ENCODE peak calls at places on chromosome 17, in four cellular contexts. Q is A549, K is GM23338, L is HL-60. S is an unnamed sample.

GRCh38 chr17:57649731-57650484 is 95.2 kb downstream of the CCDC182 start:
- DNase-seq in Q (peak), K (peak), L (no peak), S (no peak)

GRCh38 chr17:64694207-64694606 is 32.1 kb upstream of the SMURF2 start:
- DNase-seq in Q (peak), L (no peak), K (no peak), S (no peak)

GRCh38 chr17:66372182-66372581 is 69.8 kb downstream of the PRKCA start:
- DNase-seq in K (no peak), Q (no peak), L (no peak), S (no peak)

GRCh38 chr17:45783593-45784292 is 377 bp upstream of the CRHR1 start:
- DNase-seq in Q (peak), L (no peak), K (peak), S (no peak)

GRCh38 chr17:7222972-7223292 is 3.2 kb downstream of the ACADVL start:
- DNase-seq in K (no peak), Q (no peak), L (no peak), S (no peak)

GRCh38 chr17:16926061-16926511 is 45.8 kb downstream of the TNFRSF13B start:
- DNase-seq in L (no peak), Q (no peak), K (no peak), S (no peak)

GRCh38 chr17:65283704-65284103 is 146.5 kb downstream of the RGS9 start:
- DNase-seq in K (no peak), Q (no peak), L (no peak), S (no peak)

GRCh38 chr17:83152221-83152744 is 72.9 kb downstream of the METRNL start:
- DNase-seq in L (no peak), K (no peak), Q (no peak), S (no peak)

GRCh38 chr17:51322390-51323029 is 62.2 kb downstream of the UTP18 start:
- DNase-seq in L (no peak), Q (peak), K (peak), S (peak)

GRCh38 chr17:35731239-35731931 is at the start of gene RASL10B:
- DNase-seq in L (peak), Q (no peak), K (peak), S (no peak)

GRCh38 chr17:44844390-44844830 is 3.3 kb upstream of the HIGD1B start:
- DNase-seq in Q (no peak), K (peak), L (no peak), S (no peak)

GRCh38 chr17:61669522-61669921 is 78.5 kb upstream of the NACA2 start:
- DNase-seq in Q (no peak), K (no peak), L (no peak), S (no peak)

GRCh38 chr17:57892820-57893595 is 43.2 kb upstream of the MRPS23 start:
- DNase-seq in L (peak), K (peak), Q (peak), S (no peak)

GRCh38 chr17:56867948-56868376 is 34.0 kb downstream of the DGKE start:
- DNase-seq in K (no peak), L (no peak), Q (no peak), S (no peak)

GRCh38 chr17:6455321-6455705 is 11.1 kb downstream of the PIMREG start:
- DNase-seq in Q (no peak), K (peak), L (no peak), S (no peak)

GRCh38 chr17:10550014-10550413 is 556 bp upstream of the MYH2 start:
- DNase-seq in Q (no peak), K (peak), L (no peak), S (no peak)

GRCh38 chr17:33118391-33118790 is 126.7 kb downstream of the SPACA3 start:
- DNase-seq in K (no peak), Q (no peak), L (no peak), S (no peak)

GRCh38 chr17:72527819-72528218 is 407.0 kb downstream of the SOX9 start:
- DNase-seq in K (no peak), Q (no peak), L (no peak), S (no peak)

GRCh38 chr17:1716912-1717695 is 6.9 kb upstream of the TLCD2 start:
- DNase-seq in L (peak), Q (peak), K (peak), S (peak)

GRCh38 chr17:36850794-36851193 is 86.5 kb upstream of the LHX1 start:
- DNase-seq in L (no peak), K (no peak), Q (peak), S (peak)

GRCh38 chr17:4573682-4574081 is 10.6 kb upstream of the SMTNL2 start:
- DNase-seq in L (no peak), Q (peak), K (no peak), S (no peak)

GRCh38 chr17:15406081-15406480 is 61.3 kb downstream of the CDRT4 start:
- DNase-seq in K (no peak), L (no peak), Q (no peak), S (no peak)

GRCh38 chr17:28008526-28008925 is 34.0 kb upstream of the NLK start:
- DNase-seq in K (peak), L (peak), Q (peak), S (no peak)

GRCh38 chr17:61460796-61461585 is 8.8 kb downstream of the TBX4 start:
- DNase-seq in Q (no peak), K (no peak), L (no peak), S (no peak)

GRCh38 chr17:50593321-50593720 is 32.8 kb downstream of the CACNA1G start:
- DNase-seq in L (no peak), K (peak), Q (no peak), S (no peak)

GRCh38 chr17:28986714-28987367 is 19.0 kb downstream of the SEZ6 start:
- DNase-seq in K (no peak), L (no peak), Q (no peak), S (no peak)

GRCh38 chr17:66468241-66469087 is 166.1 kb downstream of the PRKCA start:
- DNase-seq in Q (no peak), K (peak), L (peak), S (no peak)

GRCh38 chr17:36739208-36739607 is 137.8 kb downstream of the MRM1 start:
- DNase-seq in L (no peak), K (no peak), Q (no peak), S (no peak)

GRCh38 chr17:37392024-37392590 is 14.5 kb downstream of the ACACA start:
- DNase-seq in K (no peak), L (no peak), Q (no peak), S (no peak)

GRCh38 chr17:57622886-57623433 is 122.1 kb downstream of the CCDC182 start:
- DNase-seq in L (no peak), K (no peak), Q (peak), S (no peak)

GRCh38 chr17:1963250-1963649 is 61.9 kb downstream of the RTN4RL1 start:
- DNase-seq in L (no peak), K (no peak), Q (no peak), S (no peak)

GRCh38 chr17:77141846-77142449 is 1.2 kb downstream of the SEC14L1 start:
- DNase-seq in L (no peak), Q (no peak), K (no peak), S (no peak)

GRCh38 chr17:42062673-42063072 is 12.3 kb upstream of the C17orf113 start:
- DNase-seq in K (no peak), L (no peak), Q (no peak), S (no peak)

GRCh38 chr17:42288985-42289862 is 926 bp downstream of the STAT5A start:
- DNase-seq in K (peak), L (no peak), Q (no peak), S (no peak)

GRCh38 chr17:49390548-49391324 is 23.9 kb downstream of the PHB1 start:
- DNase-seq in K (no peak), Q (no peak), L (peak), S (no peak)

GRCh38 chr17:63675607-63676539 is 24.1 kb downstream of the LIMD2 start:
- DNase-seq in L (no peak), Q (no peak), K (peak), S (no peak)
- TF ChIP-seq REST in L (no peak), Q (no peak), K (no peak), S (no peak)

DNA sequence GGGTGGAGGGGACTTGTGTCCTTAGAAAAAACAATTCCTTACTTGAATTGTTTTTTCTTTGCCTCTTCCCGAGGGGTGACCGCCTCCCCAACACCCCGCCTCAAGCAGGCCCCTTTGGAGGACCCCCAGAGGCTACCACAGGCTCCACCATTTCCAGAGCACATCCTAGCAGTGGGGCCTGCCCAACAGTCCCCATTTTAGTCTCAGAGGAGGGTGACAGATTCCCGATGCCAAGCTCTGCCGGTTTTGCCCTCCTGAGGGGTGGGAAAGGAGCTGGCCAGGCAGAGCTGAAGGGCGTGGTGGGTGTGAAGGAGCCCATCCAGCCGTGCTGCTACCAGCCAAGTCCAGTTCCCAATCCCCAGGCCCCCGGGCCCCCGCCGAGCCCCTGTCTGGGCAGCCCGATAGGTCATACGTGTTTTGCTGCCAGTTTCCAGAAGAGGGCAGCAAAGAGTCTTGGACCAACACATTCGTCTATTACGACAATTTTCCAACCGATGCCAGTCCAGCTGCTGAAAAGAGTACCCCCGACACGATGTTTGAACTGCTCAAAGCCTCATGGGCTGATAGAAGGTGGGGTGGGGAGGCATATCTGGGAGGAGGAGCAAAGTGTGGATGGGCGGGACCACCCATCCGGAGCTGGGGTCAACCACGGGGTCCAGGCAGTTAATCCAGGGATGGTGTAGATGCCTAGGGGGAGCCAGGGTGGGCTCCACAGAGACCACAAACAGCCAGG is 18.8 kb upstream of the GAA start:
- DNase-seq in Q (peak), L (peak), K (peak), S (no peak)
- TF ChIP-seq REST in Q (no peak), L (no peak), K (no peak), S (no peak)

GRCh38 chr17:47969975-47970724 is 763 bp upstream of the CDK5RAP3 start:
- DNase-seq in L (no peak), Q (no peak), K (no peak), S (no peak)

GRCh38 chr17:47968836-47969235 is 2.1 kb upstream of the CDK5RAP3 start:
- DNase-seq in Q (no peak), K (no peak), L (no peak), S (no peak)

GRCh38 chr17:47967607-47968252 is 3.2 kb upstream of the CDK5RAP3 start:
- DNase-seq in Q (peak), L (no peak), K (no peak), S (no peak)

GRCh38 chr17:47973541-47973940 is 2.6 kb downstream of the CDK5RAP3 start:
- DNase-seq in K (no peak), Q (no peak), L (no peak), S (no peak)

DNA sequence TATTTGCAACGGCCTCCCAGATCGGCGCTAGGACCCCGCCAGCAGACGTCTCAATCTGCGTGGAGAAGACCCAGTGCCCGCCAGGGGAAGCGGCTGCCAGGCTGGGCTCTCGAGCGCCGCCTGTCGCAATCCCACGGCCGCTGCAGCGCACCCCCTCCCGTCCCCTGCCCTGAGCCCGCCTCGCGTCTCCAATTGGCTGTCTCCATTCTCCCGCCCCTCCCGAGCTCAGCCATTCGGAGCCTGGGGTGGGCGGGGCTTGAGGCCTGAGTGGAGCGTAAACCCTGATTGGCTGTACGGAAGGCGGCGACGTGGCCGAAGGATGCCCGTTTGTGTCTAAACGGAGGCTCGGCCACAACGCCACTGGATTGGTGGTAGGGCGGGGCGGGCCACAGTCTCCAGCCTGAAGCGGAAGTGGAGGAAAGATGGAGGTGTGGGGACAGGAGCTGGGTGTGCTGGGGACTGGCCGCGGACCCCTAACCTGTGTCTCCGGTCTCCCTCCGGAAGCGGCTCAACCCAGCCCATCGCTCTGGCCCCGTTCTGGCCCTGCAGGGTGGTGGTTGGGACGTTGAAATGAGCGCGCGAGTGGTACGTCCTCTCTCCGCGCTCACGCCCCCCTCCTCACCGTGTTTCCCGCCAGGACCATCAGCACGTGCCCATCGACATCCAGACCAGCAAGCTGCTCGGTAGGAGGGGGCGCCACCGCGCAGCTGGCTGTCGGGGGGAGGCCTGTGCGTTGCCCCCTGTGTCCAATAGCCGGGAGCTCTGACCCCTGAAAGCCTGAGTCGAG is at the start of gene CDK5RAP3:
- DNase-seq in L (peak), K (peak), Q (peak), S (peak)
- TF ChIP-seq REST in L (peak), K (no peak), Q (no peak), S (no peak)

DNA sequence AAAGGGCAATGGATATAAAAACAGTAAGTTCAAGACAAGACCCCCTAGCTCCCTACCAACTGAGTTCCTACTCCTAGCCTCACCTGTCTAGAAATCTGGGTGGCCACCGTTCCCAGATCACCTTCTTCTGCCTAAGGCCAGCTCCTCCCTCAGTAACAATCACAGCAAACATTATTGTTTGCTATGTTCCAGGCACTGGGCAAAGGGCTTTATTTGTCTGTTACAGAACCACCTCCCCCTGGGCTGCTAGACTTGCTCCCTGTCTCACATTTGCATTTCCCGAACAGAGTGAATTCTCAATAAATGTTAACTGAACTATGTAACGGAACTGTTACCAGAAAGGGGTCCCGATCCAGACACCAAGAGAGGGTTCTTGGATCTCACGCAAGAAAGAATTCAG is 6.8 kb downstream of the LRRC3C start:
- DNase-seq in Q (no peak), L (no peak), K (no peak), S (no peak)
- TF ChIP-seq REST in Q (no peak), L (no peak), K (no peak), S (no peak)

GRCh38 chr17:55423535-55423934 is 1.9 kb upstream of the MMD start:
- DNase-seq in L (no peak), Q (no peak), K (no peak), S (no peak)

GRCh38 chr17:55420067-55420775 is 1.4 kb downstream of the MMD start:
- DNase-seq in L (no peak), Q (no peak), K (no peak), S (no peak)

GRCh38 chr17:55418369-55419268 is 3.0 kb downstream of the MMD start:
- DNase-seq in L (no peak), K (no peak), Q (no peak), S (no peak)

GRCh38 chr17:55420776-55421178 is 858 bp downstream of the MMD start:
- DNase-seq in L (no peak), K (peak), Q (peak), S (no peak)

GRCh38 chr17:55421179-55421934 is at the start of gene MMD:
- DNase-seq in Q (peak), L (no peak), K (peak), S (no peak)
- TF ChIP-seq REST in Q (no peak), L (no peak), K (no peak), S (no peak)

DNA sequence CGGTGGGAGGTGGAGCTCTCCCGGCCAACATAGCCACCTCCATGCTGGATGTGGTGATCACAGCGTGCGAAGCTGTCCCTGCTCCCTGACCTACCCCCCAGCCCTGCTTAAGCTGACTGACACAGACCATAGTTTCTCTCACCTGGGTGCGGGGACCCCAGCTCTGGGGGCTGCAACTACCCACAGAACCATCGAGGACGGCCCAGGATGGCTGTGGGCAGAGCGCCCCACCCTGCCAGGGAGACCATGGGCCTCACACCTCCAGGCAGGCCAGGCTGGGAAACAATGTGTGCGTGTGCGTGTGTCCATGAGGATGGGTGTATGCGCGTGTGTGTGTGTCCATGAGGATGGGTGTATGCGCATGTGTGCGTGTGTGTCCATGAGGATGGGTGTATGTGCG is 20.4 kb downstream of the BAHCC1 start:
- DNase-seq in Q (no peak), L (no peak), K (no peak), S (no peak)
- TF ChIP-seq REST in Q (no peak), L (no peak), K (no peak), S (no peak)

GRCh38 chr17:14206891-14207290 is 29.8 kb downstream of the CDRT15 start:
- DNase-seq in Q (no peak), K (no peak), L (no peak), S (no peak)

GRCh38 chr17:14207791-14208190 is 28.9 kb downstream of the CDRT15 start:
- DNase-seq in Q (no peak), L (no peak), K (no peak), S (no peak)

GRCh38 chr17:14211778-14212177 is 24.9 kb downstream of the CDRT15 start:
- DNase-seq in Q (no peak), L (no peak), K (peak), S (no peak)

GRCh38 chr17:14211246-14211645 is 25.4 kb downstream of the CDRT15 start:
- DNase-seq in L (no peak), Q (no peak), K (no peak), S (no peak)

GRCh38 chr17:14209215-14209614 is 27.4 kb downstream of the CDRT15 start:
- DNase-seq in Q (no peak), K (no peak), L (no peak), S (no peak)
- TF ChIP-seq REST in Q (no peak), K (no peak), L (no peak), S (no peak)

S was measured in Panc1.